ENCODE peak calls at places on chromosomes 2 and 18, in nine cellular contexts. R is ecto neural progenitor cell; S is H4; Y is effector memory CD8-positive, alpha-beta T cell; H is ureter; K is NCI-H1105 treated with DMSO at 0.1 percent for 48 hours; M is SK-N-SH; Q is COR-L47; N is GM10248. Z is an unnamed sample.

GRCh38 chr2:241818943-241819270 is 9.9 kb downstream of the NEU4 start:
- DNase-seq in H (peak; percentile 31), Q (no peak), M (no peak), K (no peak), Y (no peak), N (no peak), R (no peak), S (no peak), Z (no peak)

GRCh38 chr2:226934546-226935243 is 98.8 kb downstream of the RHBDD1 start:
- DNase-seq in M (no peak), N (no peak), R (no peak), H (no peak), K (peak; percentile 79), Y (no peak), Q (peak; percentile 34), S (no peak), Z (peak; percentile 31)

GRCh38 chr2:31894656-31895055 is 116.2 kb downstream of the MEMO1 start:
- DNase-seq in K (no peak), Q (no peak), S (no peak), M (no peak), R (no peak), Y (no peak), N (no peak), H (no peak), Z (no peak)

GRCh38 chr18:38709122-38709521 is 1143.5 kb upstream of the CELF4 start:
- DNase-seq in K (no peak), Y (no peak), N (no peak), S (no peak), H (no peak), R (no peak), M (no peak), Q (no peak), Z (no peak)

GRCh38 chr18:50706199-50706598 is 113.6 kb downstream of the MRO start:
- DNase-seq in Y (no peak), S (no peak), Q (peak; percentile 85), K (peak; percentile 98), N (no peak), R (no peak), H (no peak), M (no peak), Z (no peak)

GRCh38 chr18:35510071-35511010 is 12.6 kb upstream of the INO80C start:
- DNase-seq in H (no peak), Q (no peak), M (no peak), R (no peak), S (no peak), Y (no peak), K (no peak), N (no peak), Z (no peak)

GRCh38 chr2:184057910-184058309 is 540.4 kb upstream of the ZNF804A start:
- DNase-seq in H (no peak), Y (no peak), S (no peak), M (no peak), Q (no peak), K (no peak), N (no peak), R (no peak), Z (no peak)

GRCh38 chr2:11729362-11730212 is 16.8 kb upstream of the LPIN1 start:
- DNase-seq in R (no peak), H (no peak), Y (no peak), Q (no peak), S (no peak), M (no peak), K (no peak), N (no peak), Z (no peak)

GRCh38 chr2:223469270-223470057 is 132.7 kb downstream of the SCG2 start:
- DNase-seq in R (no peak), M (no peak), Q (no peak), N (no peak), Y (no peak), K (no peak), S (peak; percentile 92), H (no peak), Z (no peak)

GRCh38 chr18:48792611-48793368 is 158.0 kb downstream of the SMAD7 start:
- DNase-seq in S (no peak), M (no peak), Q (no peak), K (no peak), Y (no peak), N (no peak), R (no peak), H (no peak), Z (no peak)

GRCh38 chr2:4020649-4021048 is 317.3 kb downstream of the DCDC2C start:
- DNase-seq in S (no peak), R (no peak), N (no peak), H (no peak), Q (peak; percentile 63), Y (no peak), M (no peak), K (no peak), Z (no peak)

GRCh38 chr2:215847056-215847455 is 166.3 kb downstream of the MREG start:
- DNase-seq in S (no peak), M (no peak), K (no peak), R (no peak), N (no peak), Q (no peak), H (no peak), Y (no peak), Z (no peak)

GRCh38 chr18:59265246-59266018 is 7.8 kb downstream of the RAX start:
- DNase-seq in R (peak; percentile 73), N (peak; percentile 65), Y (no peak), M (peak; percentile 66), K (no peak), Q (no peak), H (no peak), S (peak; percentile 21), Z (no peak)

GRCh38 chr2:110794390-110794789 is 62.0 kb downstream of the ACOXL start:
- DNase-seq in H (no peak), M (no peak), N (no peak), Q (no peak), K (no peak), R (no peak), S (no peak), Y (no peak), Z (no peak)

GRCh38 chr18:46009158-46009866 is 42.2 kb upstream of the EPG5 start:
- DNase-seq in H (no peak), N (no peak), M (no peak), R (no peak), Q (no peak), K (no peak), S (no peak), Y (no peak), Z (no peak)

GRCh38 chr18:42798606-42799005 is 316.9 kb downstream of the RIT2 start:
- DNase-seq in Y (no peak), Q (peak; percentile 15), N (no peak), H (no peak), R (no peak), K (peak; percentile 36), M (peak; percentile 78), S (no peak), Z (no peak)

GRCh38 chr2:109470121-109470921 is 143.4 kb downstream of the SEPTIN10 start:
- DNase-seq in R (no peak), K (no peak), S (peak; percentile 58), N (no peak), H (peak; percentile 65), Y (no peak), M (no peak), Q (no peak), Z (peak; percentile 8)

GRCh38 chr2:174344716-174345472 is 10.1 kb downstream of the SP9 start:
- DNase-seq in Q (peak; percentile 40), Y (no peak), S (peak; percentile 31), K (peak; percentile 43), M (no peak), H (no peak), N (no peak), R (no peak), Z (no peak)

GRCh38 chr2:164903214-164903613 is 52.1 kb downstream of the SLC38A11 start:
- DNase-seq in Y (no peak), H (no peak), Q (peak; percentile 56), K (peak; percentile 54), R (no peak), M (no peak), S (peak; percentile 80), N (no peak), Z (no peak)

GRCh38 chr2:60515751-60516226 is 37.7 kb downstream of the BCL11A start:
- DNase-seq in Q (no peak), H (no peak), N (peak; percentile 75), K (no peak), R (no peak), S (peak; percentile 51), M (no peak), Y (no peak), Z (no peak)

GRCh38 chr2:164824865-164825264 is 16.8 kb downstream of the COBLL1 start:
- DNase-seq in K (no peak), H (no peak), N (no peak), Q (no peak), S (no peak), M (peak; percentile 28), R (no peak), Y (no peak), Z (no peak)

GRCh38 chr2:136117909-136118818 is at the start of gene CXCR4:
- DNase-seq in S (no peak), H (peak; percentile 82), R (peak; percentile 95), Y (peak; percentile 96), M (peak; percentile 97), K (peak; percentile 81), Q (peak; percentile 91), N (peak; percentile 90), Z (peak; percentile 84)

GRCh38 chr2:10497797-10498251 is 49.7 kb upstream of the ODC1 start:
- DNase-seq in S (peak; percentile 85), H (peak; percentile 81), Y (peak; percentile 62), N (no peak), K (no peak), R (no peak), M (peak; percentile 63), Q (peak; percentile 22), Z (no peak)

GRCh38 chr2:39663187-39663930 is 2.4 kb upstream of the TMEM178A start:
- DNase-seq in N (no peak), Y (no peak), S (no peak), K (no peak), H (no peak), M (no peak), R (no peak), Q (no peak), Z (no peak)

GRCh38 chr2:201149064-201149820 is 33.3 kb downstream of the CFLAR start:
- DNase-seq in R (no peak), H (no peak), Q (no peak), Y (no peak), K (no peak), S (no peak), M (no peak), N (no peak), Z (no peak)

GRCh38 chr2:131048641-131049040 is 44.6 kb downstream of the FAM168B start:
- DNase-seq in Y (no peak), M (no peak), N (no peak), S (no peak), R (no peak), Q (no peak), K (no peak), H (no peak), Z (no peak)

GRCh38 chr2:61538920-61539559 is 884 bp upstream of the XPO1 start:
- DNase-seq in M (peak; percentile 8), R (no peak), K (peak; percentile 75), N (no peak), S (peak; percentile 20), Y (no peak), Q (peak; percentile 53), H (peak; percentile 48), Z (no peak)

GRCh38 chr2:169095631-169096105 is 26.3 kb downstream of the DHRS9 start:
- DNase-seq in R (no peak), K (no peak), N (no peak), Q (no peak), H (no peak), S (peak; percentile 90), M (no peak), Y (no peak), Z (no peak)

GRCh38 chr2:60066971-60067370 is 486.5 kb downstream of the BCL11A start:
- DNase-seq in Y (no peak), H (no peak), Q (no peak), N (no peak), M (peak; percentile 30), K (no peak), S (no peak), R (no peak), Z (no peak)

GRCh38 chr2:127585270-127585807 is 49.9 kb downstream of the MYO7B start:
- DNase-seq in S (no peak), R (no peak), Y (no peak), N (no peak), H (no peak), M (no peak), K (no peak), Q (no peak), Z (no peak)

GRCh38 chr2:106581755-106582430 is 94.7 kb downstream of the CD8B2 start:
- DNase-seq in K (peak; percentile 41), S (peak; percentile 71), Q (peak; percentile 57), M (peak; percentile 83), R (peak; percentile 69), N (peak; percentile 47), H (no peak), Y (peak; percentile 24), Z (peak; percentile 24)

Z was measured in immature natural killer cell.